ENCODE peak calls at places on chromosome X, in four cellular contexts. I is osteocyte, B is left ventricle myocardium inferior, A is astrocyte. O is an unnamed sample.

GRCh38 chrX:45806410-45807121 is 605.9 kb upstream of the DIPK2B start:
- DNase-seq in I (no peak), B (no peak), A (peak), O (peak)

GRCh38 chrX:109719262-109719661 is 13.8 kb downstream of the ACSL4 start:
- DNase-seq in I (no peak), B (no peak), A (no peak), O (no peak)

GRCh38 chrX:39688576-39689373 is 409.0 kb downstream of the BCOR start:
- DNase-seq in I (no peak), B (peak), A (no peak), O (peak)

GRCh38 chrX:154596290-154596929 is 11.5 kb downstream of the CTAG1A start:
- DNase-seq in I (peak), B (no peak), A (peak), O (peak)

GRCh38 chrX:123184858-123185251 is 777 bp downstream of the GRIA3 start:
- DNase-seq in I (peak), B (no peak), A (peak), O (no peak)

GRCh38 chrX:19709117-19709811 is 178.1 kb downstream of the SH3KBP1 start:
- DNase-seq in I (no peak), B (no peak), A (no peak), O (no peak)

GRCh38 chrX:100654256-100654655 is 10.3 kb downstream of the SRPX2 start:
- DNase-seq in I (no peak), B (no peak), A (no peak), O (peak)

GRCh38 chrX:39950035-39950688 is 147.6 kb downstream of the BCOR start:
- DNase-seq in I (no peak), B (no peak), A (peak), O (no peak)

GRCh38 chrX:119726900-119727555 is 31.4 kb upstream of the SOWAHD start:
- DNase-seq in I (peak), B (no peak), A (no peak), O (no peak)

GRCh38 chrX:97200454-97200853 is 316.7 kb downstream of the RPA4 start:
- DNase-seq in I (no peak), B (no peak), A (no peak), O (no peak)

GRCh38 chrX:124033821-124034220 is 72.3 kb downstream of the STAG2 start:
- DNase-seq in I (no peak), B (no peak), A (peak), O (peak)

GRCh38 chrX:16743604-16744325 is 24.4 kb downstream of the SYAP1 start:
- DNase-seq in I (no peak), B (no peak), A (peak), O (peak)

GRCh38 chrX:12505127-12505526 is 286.1 kb upstream of the PRPS2 start:
- DNase-seq in I (no peak), B (no peak), A (no peak), O (no peak)

GRCh38 chrX:79130857-79131256 is 13.6 kb upstream of the GPR174 start:
- DNase-seq in I (no peak), B (no peak), A (no peak), O (no peak)

GRCh38 chrX:58025979-58026378 is 115.7 kb upstream of the ZXDA start:
- DNase-seq in I (no peak), B (no peak), A (no peak), O (peak)

GRCh38 chrX:131792789-131793462 is 230.2 kb upstream of the STK26 start:
- DNase-seq in I (no peak), B (no peak), A (peak), O (peak)

GRCh38 chrX:155221351-155221750 is 5.1 kb downstream of the VBP1 start:
- DNase-seq in I (no peak), B (no peak), A (no peak), O (no peak)

GRCh38 chrX:132948648-132949260 is 9.7 kb downstream of the HS6ST2 start:
- DNase-seq in I (no peak), B (no peak), A (no peak), O (no peak)
- TF ChIP-seq CTCF in I (peak), B (no peak), A (no peak), O (peak)

GRCh38 chrX:69389221-69389620 is 114.9 kb upstream of the NALF2 start:
- DNase-seq in I (no peak), B (no peak), A (no peak), O (no peak)

GRCh38 chrX:69386681-69387080 is 117.4 kb upstream of the NALF2 start:
- DNase-seq in I (peak), B (no peak), A (no peak), O (no peak)

GRCh38 chrX:69388526-69388925 is 115.6 kb upstream of the NALF2 start:
- DNase-seq in I (no peak), B (no peak), A (no peak), O (no peak)

GRCh38 chrX:69387559-69388487 is 116.3 kb upstream of the NALF2 start:
- DNase-seq in I (peak), B (peak), A (no peak), O (peak)
- TF ChIP-seq CTCF in I (peak), B (peak), A (peak), O (peak)

DNA sequence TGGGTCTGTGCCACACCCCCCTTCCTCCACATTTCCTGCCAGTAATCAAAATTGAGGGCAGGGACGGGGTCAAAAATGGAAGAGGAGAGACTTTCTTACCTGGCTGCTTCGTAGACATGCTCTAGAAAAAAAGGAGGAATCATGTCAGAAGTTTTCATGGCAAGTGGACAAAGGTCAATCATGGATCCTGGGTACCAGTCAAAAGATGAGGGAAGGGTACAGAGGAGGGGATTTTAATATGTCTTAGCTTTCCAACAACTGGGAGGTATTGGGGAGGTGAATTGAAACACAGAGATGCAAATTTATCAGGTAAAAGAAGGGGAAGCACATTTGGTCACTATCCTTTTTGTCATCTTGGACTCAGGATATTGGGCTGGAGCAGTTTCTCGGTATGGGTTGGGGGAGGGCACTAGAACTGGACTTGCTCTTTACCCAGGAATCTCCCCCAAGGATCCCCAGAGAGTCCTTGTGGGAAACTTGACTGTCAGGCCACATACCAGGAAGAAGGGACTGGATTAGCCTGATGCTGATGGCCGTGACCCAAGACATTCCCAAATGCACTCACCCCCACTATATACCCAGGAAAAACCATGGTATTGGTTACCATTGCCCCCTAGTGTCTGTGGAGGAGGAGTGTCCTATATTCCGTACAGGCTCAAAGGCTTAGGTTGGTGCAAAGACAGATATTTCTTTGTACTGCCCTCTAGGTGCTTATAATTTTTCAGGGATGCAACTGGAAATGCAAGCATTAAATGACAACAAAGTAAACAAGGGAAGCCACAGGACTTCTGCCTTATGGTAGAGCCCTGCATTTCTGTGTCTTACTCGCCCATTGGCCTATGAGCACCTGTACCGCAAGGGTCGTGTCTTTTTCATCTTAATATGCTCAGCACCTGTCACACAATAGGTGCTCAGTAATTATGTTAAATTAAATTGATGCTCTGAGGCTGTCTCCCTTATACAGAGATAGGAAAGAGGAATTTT is 16.8 kb downstream of the VSIG4 start:
- DNase-seq in I (no peak), B (no peak), A (no peak), O (no peak)
- TF ChIP-seq CTCF in I (no peak), B (no peak), A (no peak), O (no peak)

GRCh38 chrX:95318882-95319281 is 1365.8 kb upstream of the DIAPH2 start:
- DNase-seq in I (no peak), B (no peak), A (no peak), O (no peak)
- TF ChIP-seq CTCF in I (no peak), B (no peak), A (no peak), O (no peak)

GRCh38 chrX:262391-262909 is 18.7 kb upstream of the PLCXD1 start:
- DNase-seq in I (peak), B (no peak), A (no peak), O (peak)

GRCh38 chrX:258291-259040 is 22.7 kb upstream of the PLCXD1 start:
- DNase-seq in I (peak), B (no peak), A (no peak), O (no peak)

GRCh38 chrX:259692-260355 is 21.4 kb upstream of the PLCXD1 start:
- DNase-seq in I (no peak), B (no peak), A (no peak), O (no peak)

GRCh38 chrX:261858-262390 is 19.3 kb upstream of the PLCXD1 start:
- DNase-seq in I (peak), B (no peak), A (no peak), O (no peak)

DNA sequence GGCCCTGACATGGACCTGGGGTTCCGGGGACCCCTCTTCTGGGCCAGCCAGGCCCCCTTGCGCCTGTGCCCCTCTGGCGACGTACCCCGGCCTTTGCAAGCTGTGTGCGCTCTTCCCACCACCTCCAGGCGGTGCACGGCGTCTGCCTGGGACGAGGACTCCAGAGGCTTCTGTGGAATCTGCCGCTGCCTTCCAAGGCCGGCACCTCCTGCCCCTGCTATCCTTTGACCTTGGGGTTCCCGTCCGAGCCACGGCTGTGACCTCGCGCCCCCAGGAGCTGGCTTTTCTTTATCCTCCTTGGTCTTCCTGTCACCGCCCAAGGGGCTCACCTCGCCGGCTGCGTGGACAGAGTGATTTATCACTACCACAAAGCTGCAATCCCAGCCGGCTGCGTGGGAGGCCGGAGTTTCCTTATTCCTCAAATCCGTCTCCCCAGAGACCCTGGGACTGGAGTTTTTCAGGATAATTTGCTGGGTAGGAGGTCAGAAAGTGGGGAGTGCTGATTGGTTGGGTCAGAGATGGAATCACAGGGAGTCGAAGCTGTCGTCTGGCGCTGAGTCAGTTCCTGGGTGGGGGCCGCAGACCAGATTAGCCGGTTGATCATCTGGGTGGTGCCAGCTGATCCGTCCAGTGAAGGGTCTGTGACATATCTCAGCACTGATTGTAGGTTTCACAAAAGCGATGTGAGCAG is 19.9 kb upstream of the PLCXD1 start:
- DNase-seq in I (peak), B (no peak), A (peak), O (peak)
- TF ChIP-seq CTCF in I (no peak), B (no peak), A (no peak), O (peak)

DNA sequence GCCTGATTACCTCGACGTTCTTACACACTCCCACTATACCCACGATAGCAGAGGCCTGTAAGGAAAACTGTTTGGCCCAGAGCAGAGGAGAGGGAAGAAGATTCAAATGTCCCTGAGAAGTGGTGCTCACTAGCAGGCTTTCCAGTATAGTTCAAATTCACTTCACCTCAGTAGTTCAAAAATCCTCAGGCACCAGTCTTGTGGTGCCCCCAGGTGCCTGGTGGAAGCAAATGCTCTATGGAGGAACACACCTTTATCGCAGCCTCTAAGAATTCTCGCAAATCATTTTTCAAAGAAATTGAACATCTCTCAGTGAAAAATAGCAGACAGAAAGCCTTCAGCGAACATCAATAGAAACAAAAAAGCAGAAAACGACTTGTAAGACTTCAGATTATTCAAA is 12.2 kb upstream of the MTMR1 start:
- DNase-seq in I (no peak), B (no peak), A (no peak), O (peak)
- TF ChIP-seq CTCF in I (peak), B (peak), A (peak), O (peak)

DNA sequence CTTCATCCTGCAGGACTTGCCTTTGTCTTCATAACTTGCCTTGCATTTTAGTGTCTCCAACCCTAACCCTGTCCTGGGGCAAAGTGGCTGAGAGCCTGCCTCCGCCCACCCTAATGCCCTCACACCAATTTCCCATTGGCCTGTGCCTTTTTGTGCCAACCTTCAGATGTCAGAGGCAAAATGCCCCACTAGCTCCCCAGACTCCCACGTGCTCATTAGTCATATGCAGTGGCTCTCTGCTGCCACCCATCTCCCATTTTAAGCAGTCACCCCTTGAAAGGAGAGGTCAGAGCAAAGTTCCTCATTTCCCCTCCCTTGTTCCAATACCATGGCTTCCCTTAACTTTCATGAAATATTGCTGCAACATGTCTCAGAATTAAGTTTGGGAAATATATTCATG is 74.8 kb upstream of the PASD1 start:
- DNase-seq in I (no peak), B (no peak), A (no peak), O (peak)
- TF ChIP-seq CTCF in I (no peak), B (peak), A (no peak), O (peak)

GRCh38 chrX:32489125-32489524 is 722.2 kb downstream of the DMD start:
- DNase-seq in I (no peak), B (no peak), A (no peak), O (no peak)

GRCh38 chrX:32480019-32480418 is 731.3 kb downstream of the DMD start:
- DNase-seq in I (no peak), B (no peak), A (no peak), O (no peak)

GRCh38 chrX:32483534-32484136 is 727.7 kb downstream of the DMD start:
- DNase-seq in I (no peak), B (no peak), A (no peak), O (no peak)
- TF ChIP-seq CTCF in I (peak), B (peak), A (peak), O (peak)

DNA sequence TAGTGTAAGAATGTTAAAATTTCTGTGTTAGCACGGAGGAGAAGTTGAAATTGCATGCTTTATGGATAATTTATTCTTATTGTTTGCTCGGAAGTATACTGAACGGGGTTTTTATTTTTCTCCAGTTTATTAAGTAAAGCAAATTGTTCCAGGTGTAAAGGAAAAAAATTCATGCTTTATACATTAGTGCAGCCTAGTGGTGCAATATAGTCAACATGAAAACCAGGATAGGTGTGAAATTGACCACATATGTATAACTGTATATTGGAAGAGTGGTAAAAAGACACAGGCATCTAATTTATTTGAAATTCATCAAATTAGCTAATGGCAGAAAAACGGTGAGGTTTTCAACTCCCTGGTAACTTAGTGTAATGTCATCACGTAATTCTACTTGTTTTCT is 959 bp downstream of the BRS3 start:
- DNase-seq in I (no peak), B (no peak), A (no peak), O (no peak)
- TF ChIP-seq CTCF in I (no peak), B (no peak), A (no peak), O (no peak)

GRCh38 chrX:1749499-1749898 is 134.6 kb downstream of the ASMT start:
- DNase-seq in I (no peak), B (no peak), A (no peak), O (no peak)
- TF ChIP-seq CTCF in I (no peak), B (no peak), A (no peak), O (no peak)

O was measured in fibroblast of villous mesenchyme.